ENCODE peak calls at places on chromosome 13, in eight cellular contexts. P is Caco-2, M is AG04450, Z is lower leg skin, T is cardiac muscle cell, F is PC-3, S is mucosa of descending colon, U is IMR-90. V is an unnamed sample.

GRCh38 chr13:74306496-74306895 is 172.3 kb upstream of the KLF12 start:
- DNase-seq in S (no peak), P (no peak), F (peak; percentile 4), M (no peak), Z (no peak), U (peak; percentile 45), T (peak; percentile 18), V (no peak)

GRCh38 chr13:93183302-93183701 is 43.3 kb upstream of the GPC6 start:
- DNase-seq in F (no peak), S (no peak), P (peak; percentile 45), U (no peak), M (no peak), T (no peak), Z (no peak), V (no peak)

GRCh38 chr13:95226932-95227718 is 74.1 kb downstream of the ABCC4 start:
- DNase-seq in F (no peak), T (no peak), S (no peak), Z (no peak), P (no peak), M (no peak), U (no peak), V (no peak)

GRCh38 chr13:95607363-95607762 is 37.1 kb downstream of the DZIP1 start:
- DNase-seq in Z (no peak), U (peak; percentile 64), S (no peak), T (peak; percentile 54), F (peak; percentile 78), M (no peak), P (no peak), V (peak; percentile 70)

GRCh38 chr13:38783992-38784875 is 97.4 kb downstream of the FREM2 start:
- DNase-seq in F (no peak), U (no peak), M (no peak), Z (no peak), T (no peak), S (peak; percentile 79), P (no peak), V (peak; percentile 88)

GRCh38 chr13:96052655-96053002 is 572 bp downstream of the UGGT2 start:
- DNase-seq in P (no peak), T (peak; percentile 68), F (peak; percentile 15), M (peak; percentile 20), Z (no peak), U (peak; percentile 83), S (no peak), V (no peak)

GRCh38 chr13:20901668-20902437 is 693 bp downstream of the XPO4 start:
- DNase-seq in T (peak; percentile 34), Z (no peak), M (no peak), P (peak; percentile 70), S (peak; percentile 64), F (peak; percentile 55), U (peak; percentile 13), V (no peak)

GRCh38 chr13:51844862-51845573 is at the start of gene TMEM272:
- DNase-seq in T (peak; percentile 60), P (peak; percentile 71), M (no peak), S (peak; percentile 50), U (peak; percentile 11), Z (no peak), F (peak; percentile 34), V (no peak)

GRCh38 chr13:21675095-21676007 is 4.5 kb downstream of the FGF9 start:
- DNase-seq in S (peak; percentile 70), Z (no peak), T (no peak), U (no peak), F (no peak), P (no peak), M (no peak), V (no peak)

GRCh38 chr13:93460005-93460404 is 233.4 kb downstream of the GPC6 start:
- DNase-seq in F (no peak), U (no peak), S (no peak), T (no peak), P (no peak), M (no peak), Z (no peak), V (no peak)

GRCh38 chr13:95641961-95642621 is 2.4 kb downstream of the DZIP1 start:
- DNase-seq in Z (no peak), S (peak; percentile 43), M (no peak), P (peak; percentile 64), F (no peak), T (peak; percentile 73), U (peak; percentile 43), V (no peak)

GRCh38 chr13:79456656-79457365 is 24.1 kb upstream of the NDFIP2 start:
- DNase-seq in U (no peak), T (no peak), P (no peak), F (no peak), S (no peak), Z (no peak), M (no peak), V (no peak)

GRCh38 chr13:114145256-114145655 is 12.8 kb upstream of the RASA3 start:
- DNase-seq in Z (no peak), F (no peak), P (peak; percentile 21), T (no peak), S (no peak), U (no peak), M (no peak), V (no peak)

GRCh38 chr13:28046981-28047380 is 53.4 kb downstream of the FLT3 start:
- DNase-seq in U (peak; percentile 94), T (no peak), F (no peak), P (no peak), Z (no peak), M (peak; percentile 74), S (no peak), V (no peak)

GRCh38 chr13:80363890-80364503 is 23.1 kb upstream of the SPRY2 start:
- DNase-seq in S (peak; percentile 12), P (no peak), Z (no peak), M (no peak), T (peak; percentile 57), F (peak; percentile 49), U (peak; percentile 49), V (no peak)

GRCh38 chr13:113042456-113042855 is 63.1 kb upstream of the F7 start:
- DNase-seq in U (no peak), M (no peak), S (no peak), Z (no peak), T (no peak), F (no peak), P (no peak), V (no peak)

GRCh38 chr13:40259899-40260298 is 406.5 kb downstream of the FOXO1 start:
- DNase-seq in T (peak; percentile 78), Z (no peak), P (no peak), U (no peak), F (no peak), S (no peak), M (no peak), V (no peak)

GRCh38 chr13:51249254-51249653 is 27.1 kb downstream of the FAM124A start:
- DNase-seq in Z (no peak), S (no peak), U (peak; percentile 2), T (no peak), M (no peak), F (peak; percentile 75), P (no peak), V (no peak)

GRCh38 chr13:20354722-20355121 is 122.6 kb upstream of the GJB6 start:
- DNase-seq in P (no peak), Z (no peak), F (no peak), T (no peak), U (no peak), S (no peak), M (no peak), V (no peak)

GRCh38 chr13:78742659-78743058 is 83.7 kb upstream of the OBI1 start:
- DNase-seq in S (no peak), F (no peak), T (no peak), Z (no peak), P (no peak), M (no peak), U (no peak), V (no peak)

GRCh38 chr13:43054803-43055802 is 31.7 kb downstream of the DNAJC15 start:
- DNase-seq in U (peak; percentile 87), P (peak; percentile 95), F (peak; percentile 40), S (peak; percentile 45), Z (no peak), T (peak; percentile 88), M (peak; percentile 66), V (no peak)

GRCh38 chr13:47117268-47117667 is 220.4 kb upstream of the HTR2A start:
- DNase-seq in F (peak; percentile 68), M (peak; percentile 24), U (peak; percentile 89), S (no peak), T (peak; percentile 49), Z (no peak), P (no peak), V (no peak)
- TF ChIP-seq CTCF in F (no peak), M (no peak), U (no peak), S (no peak), T (no peak), Z (no peak), P (no peak), V (no peak)

DNA sequence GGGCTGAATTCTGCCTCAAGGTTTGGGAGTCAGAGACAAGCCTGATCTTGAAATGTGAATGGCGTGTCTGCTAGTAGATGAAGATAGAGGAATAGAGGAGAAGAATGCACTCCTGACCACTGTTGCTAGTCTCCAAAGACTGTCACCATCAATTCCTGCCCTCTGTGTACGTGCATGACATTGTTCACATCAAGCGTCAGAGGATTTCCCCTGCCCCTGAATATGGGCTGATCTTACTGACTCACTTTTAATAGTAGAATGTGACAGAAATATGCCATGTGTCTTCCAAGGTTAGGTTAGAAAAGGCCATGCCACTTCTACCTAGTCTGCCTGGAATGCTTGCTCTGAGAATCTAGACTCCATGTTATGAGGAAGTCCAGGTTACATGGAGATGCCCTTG is 538.6 kb downstream of the DIAPH3 start:
- DNase-seq in S (no peak), M (no peak), P (no peak), F (no peak), Z (no peak), U (no peak), T (no peak), V (no peak)
- H3K4me3 ChIP-seq in S (no peak overlapping the region), M (no peak overlapping the region), P (no peak overlapping the region), F (no peak overlapping the region), Z (no peak overlapping the region), U (no peak overlapping the region), T (no peak overlapping the region), V (no peak overlapping the region)

GRCh38 chr13:37679043-37679442 is 80.5 kb upstream of the POSTN start:
- DNase-seq in Z (no peak), M (no peak), T (no peak), F (peak; percentile 22), U (no peak), P (no peak), S (no peak), V (no peak)
- TF ChIP-seq CTCF in Z (no peak), M (peak; percentile 27), T (peak; percentile 22), F (peak; percentile 43), U (peak; percentile 10), P (no peak), S (no peak), V (no peak)

GRCh38 chr13:90105276-90105675 is 1242.2 kb upstream of the MIR17HG start:
- DNase-seq in U (no peak), S (no peak), Z (no peak), F (peak; percentile 85), M (no peak), P (no peak), T (peak; percentile 6), V (no peak)

GRCh38 chr13:90103099-90103784 is 1244.2 kb upstream of the MIR17HG start:
- DNase-seq in M (no peak), P (no peak), U (no peak), F (no peak), S (no peak), T (no peak), Z (no peak), V (no peak)

GRCh38 chr13:90098580-90098979 is 1248.9 kb upstream of the MIR17HG start:
- DNase-seq in M (no peak), Z (no peak), T (no peak), P (no peak), S (no peak), F (no peak), U (no peak), V (no peak)

GRCh38 chr13:90104764-90105163 is 1242.7 kb upstream of the MIR17HG start:
- DNase-seq in Z (no peak), T (no peak), F (no peak), S (no peak), P (no peak), U (no peak), M (no peak), V (no peak)

GRCh38 chr13:90099847-90100246 is 1247.6 kb upstream of the MIR17HG start:
- DNase-seq in U (no peak), S (no peak), T (no peak), Z (no peak), P (no peak), M (no peak), F (no peak), V (no peak)
- H3K4me3 ChIP-seq in U (no peak overlapping the region), S (no peak overlapping the region), T (no peak overlapping the region), Z (no peak overlapping the region), P (no peak overlapping the region), M (no peak overlapping the region), F (no peak overlapping the region), V (no peak overlapping the region)

V was measured in epithelial cell of proximal tubule.